ENCODE peak calls at places on chromosomes 2 and 18, in seven cellular contexts. One of them, this sample, is unnamed.

GRCh38 chr2:152861349-152861942 is 143.0 kb downstream of the ARL6IP6 start:
- DNase-seq in spleen: no peak
- DNase-seq in stimulated activated CD8-positive, alpha-beta memory T cell treated with anti-CD3 and anti-CD28 coated beads, Interleukin-7, amount 100 ng/mL, for 4 hours: no peak
- DNase-seq in Right ventricle myocardium superior: no peak
- DNase-seq in activated effector memory CD4-positive, alpha-beta T cell treated with anti-CD3 and anti-CD28 coated beads, Interleukin-2, amount 50 U/mL, for 16 hours: no peak
- DNase-seq in activated CD4-positive, CD25-positive, alpha-beta regulatory T cell: no peak
- DNase-seq in D341Med: peak; percentile 59
- DNase-seq in this sample: no peak

GRCh38 chr2:95319481-95320343 is 22.6 kb downstream of the KCNIP3 start:
- DNase-seq in spleen: no peak
- DNase-seq in stimulated activated CD8-positive, alpha-beta memory T cell treated with anti-CD3 and anti-CD28 coated beads, Interleukin-7, amount 100 ng/mL, for 4 hours: no peak
- DNase-seq in Right ventricle myocardium superior: no peak
- DNase-seq in activated effector memory CD4-positive, alpha-beta T cell treated with anti-CD3 and anti-CD28 coated beads, Interleukin-2, amount 50 U/mL, for 16 hours: no peak
- DNase-seq in activated CD4-positive, CD25-positive, alpha-beta regulatory T cell: no peak
- DNase-seq in D341Med: no peak
- DNase-seq in this sample: no peak

GRCh38 chr18:63378919-63379638 is 12.1 kb upstream of the KDSR start:
- DNase-seq in spleen: no peak
- DNase-seq in stimulated activated CD8-positive, alpha-beta memory T cell treated with anti-CD3 and anti-CD28 coated beads, Interleukin-7, amount 100 ng/mL, for 4 hours: no peak
- DNase-seq in Right ventricle myocardium superior: no peak
- DNase-seq in activated effector memory CD4-positive, alpha-beta T cell treated with anti-CD3 and anti-CD28 coated beads, Interleukin-2, amount 50 U/mL, for 16 hours: no peak
- DNase-seq in activated CD4-positive, CD25-positive, alpha-beta regulatory T cell: no peak
- DNase-seq in D341Med: no peak
- DNase-seq in this sample: no peak

GRCh38 chr2:96374211-96374951 is 38.8 kb downstream of the NCAPH start:
- DNase-seq in spleen: no peak
- DNase-seq in stimulated activated CD8-positive, alpha-beta memory T cell treated with anti-CD3 and anti-CD28 coated beads, Interleukin-7, amount 100 ng/mL, for 4 hours: no peak
- DNase-seq in Right ventricle myocardium superior: peak; percentile 65
- DNase-seq in activated effector memory CD4-positive, alpha-beta T cell treated with anti-CD3 and anti-CD28 coated beads, Interleukin-2, amount 50 U/mL, for 16 hours: no peak
- DNase-seq in activated CD4-positive, CD25-positive, alpha-beta regulatory T cell: no peak
- DNase-seq in D341Med: no peak
- DNase-seq in this sample: peak; percentile 80

GRCh38 chr2:132645943-132646804 is 23.8 kb downstream of the LYPD1 start:
- DNase-seq in spleen: peak; percentile 71
- DNase-seq in stimulated activated CD8-positive, alpha-beta memory T cell treated with anti-CD3 and anti-CD28 coated beads, Interleukin-7, amount 100 ng/mL, for 4 hours: no peak
- DNase-seq in Right ventricle myocardium superior: no peak
- DNase-seq in activated effector memory CD4-positive, alpha-beta T cell treated with anti-CD3 and anti-CD28 coated beads, Interleukin-2, amount 50 U/mL, for 16 hours: no peak
- DNase-seq in activated CD4-positive, CD25-positive, alpha-beta regulatory T cell: no peak
- DNase-seq in D341Med: no peak
- DNase-seq in this sample: no peak

GRCh38 chr2:181456660-181457120 is 496 bp upstream of the ITGA4 start:
- DNase-seq in spleen: peak; percentile 97
- DNase-seq in stimulated activated CD8-positive, alpha-beta memory T cell treated with anti-CD3 and anti-CD28 coated beads, Interleukin-7, amount 100 ng/mL, for 4 hours: peak; percentile 48
- DNase-seq in Right ventricle myocardium superior: peak; percentile 64
- DNase-seq in activated effector memory CD4-positive, alpha-beta T cell treated with anti-CD3 and anti-CD28 coated beads, Interleukin-2, amount 50 U/mL, for 16 hours: peak; percentile 84
- DNase-seq in activated CD4-positive, CD25-positive, alpha-beta regulatory T cell: peak; percentile 10
- DNase-seq in D341Med: no peak
- DNase-seq in this sample: no peak

GRCh38 chr2:96143848-96144480 is 1.3 kb downstream of the DUSP2 start:
- DNase-seq in spleen: peak; percentile 84
- DNase-seq in stimulated activated CD8-positive, alpha-beta memory T cell treated with anti-CD3 and anti-CD28 coated beads, Interleukin-7, amount 100 ng/mL, for 4 hours: no peak
- DNase-seq in Right ventricle myocardium superior: peak; percentile 31
- DNase-seq in activated effector memory CD4-positive, alpha-beta T cell treated with anti-CD3 and anti-CD28 coated beads, Interleukin-2, amount 50 U/mL, for 16 hours: peak; percentile 79
- DNase-seq in activated CD4-positive, CD25-positive, alpha-beta regulatory T cell: peak; percentile 40
- DNase-seq in D341Med: peak; percentile 64
- DNase-seq in this sample: no peak

GRCh38 chr18:74370163-74370562 is 54.5 kb downstream of the C18orf63 start:
- DNase-seq in spleen: no peak
- DNase-seq in stimulated activated CD8-positive, alpha-beta memory T cell treated with anti-CD3 and anti-CD28 coated beads, Interleukin-7, amount 100 ng/mL, for 4 hours: no peak
- DNase-seq in Right ventricle myocardium superior: no peak
- DNase-seq in activated effector memory CD4-positive, alpha-beta T cell treated with anti-CD3 and anti-CD28 coated beads, Interleukin-2, amount 50 U/mL, for 16 hours: no peak
- DNase-seq in activated CD4-positive, CD25-positive, alpha-beta regulatory T cell: no peak
- DNase-seq in D341Med: no peak
- DNase-seq in this sample: no peak

GRCh38 chr2:153519260-153519875 is 40.8 kb upstream of the RPRM start:
- DNase-seq in spleen: no peak
- DNase-seq in stimulated activated CD8-positive, alpha-beta memory T cell treated with anti-CD3 and anti-CD28 coated beads, Interleukin-7, amount 100 ng/mL, for 4 hours: no peak
- DNase-seq in Right ventricle myocardium superior: no peak
- DNase-seq in activated effector memory CD4-positive, alpha-beta T cell treated with anti-CD3 and anti-CD28 coated beads, Interleukin-2, amount 50 U/mL, for 16 hours: peak; percentile 82
- DNase-seq in activated CD4-positive, CD25-positive, alpha-beta regulatory T cell: peak; percentile 6
- DNase-seq in D341Med: peak; percentile 25
- DNase-seq in this sample: no peak

GRCh38 chr2:199704358-199705238 is 146.4 kb downstream of the FTCDNL1 start:
- DNase-seq in spleen: no peak
- DNase-seq in stimulated activated CD8-positive, alpha-beta memory T cell treated with anti-CD3 and anti-CD28 coated beads, Interleukin-7, amount 100 ng/mL, for 4 hours: no peak
- DNase-seq in Right ventricle myocardium superior: no peak
- DNase-seq in activated effector memory CD4-positive, alpha-beta T cell treated with anti-CD3 and anti-CD28 coated beads, Interleukin-2, amount 50 U/mL, for 16 hours: no peak
- DNase-seq in activated CD4-positive, CD25-positive, alpha-beta regulatory T cell: no peak
- DNase-seq in D341Med: peak; percentile 66
- DNase-seq in this sample: no peak

GRCh38 chr2:5981241-5982055 is 289.3 kb downstream of the SOX11 start:
- DNase-seq in spleen: no peak
- DNase-seq in stimulated activated CD8-positive, alpha-beta memory T cell treated with anti-CD3 and anti-CD28 coated beads, Interleukin-7, amount 100 ng/mL, for 4 hours: no peak
- DNase-seq in Right ventricle myocardium superior: no peak
- DNase-seq in activated effector memory CD4-positive, alpha-beta T cell treated with anti-CD3 and anti-CD28 coated beads, Interleukin-2, amount 50 U/mL, for 16 hours: no peak
- DNase-seq in activated CD4-positive, CD25-positive, alpha-beta regulatory T cell: no peak
- DNase-seq in D341Med: no peak
- DNase-seq in this sample: no peak

GRCh38 chr2:171813126-171813525 is 80.9 kb downstream of the SLC25A12 start:
- DNase-seq in spleen: no peak
- DNase-seq in stimulated activated CD8-positive, alpha-beta memory T cell treated with anti-CD3 and anti-CD28 coated beads, Interleukin-7, amount 100 ng/mL, for 4 hours: no peak
- DNase-seq in Right ventricle myocardium superior: no peak
- DNase-seq in activated effector memory CD4-positive, alpha-beta T cell treated with anti-CD3 and anti-CD28 coated beads, Interleukin-2, amount 50 U/mL, for 16 hours: no peak
- DNase-seq in activated CD4-positive, CD25-positive, alpha-beta regulatory T cell: no peak
- DNase-seq in D341Med: no peak
- DNase-seq in this sample: no peak

GRCh38 chr2:72211777-72212515 is 64.3 kb upstream of the CYP26B1 start:
- DNase-seq in spleen: no peak
- DNase-seq in stimulated activated CD8-positive, alpha-beta memory T cell treated with anti-CD3 and anti-CD28 coated beads, Interleukin-7, amount 100 ng/mL, for 4 hours: no peak
- DNase-seq in Right ventricle myocardium superior: no peak
- DNase-seq in activated effector memory CD4-positive, alpha-beta T cell treated with anti-CD3 and anti-CD28 coated beads, Interleukin-2, amount 50 U/mL, for 16 hours: no peak
- DNase-seq in activated CD4-positive, CD25-positive, alpha-beta regulatory T cell: no peak
- DNase-seq in D341Med: no peak
- DNase-seq in this sample: no peak

GRCh38 chr2:88967844-88968243 is 276.4 kb downstream of the RPIA start:
- DNase-seq in spleen: no peak
- DNase-seq in stimulated activated CD8-positive, alpha-beta memory T cell treated with anti-CD3 and anti-CD28 coated beads, Interleukin-7, amount 100 ng/mL, for 4 hours: no peak
- DNase-seq in Right ventricle myocardium superior: no peak
- DNase-seq in activated effector memory CD4-positive, alpha-beta T cell treated with anti-CD3 and anti-CD28 coated beads, Interleukin-2, amount 50 U/mL, for 16 hours: no peak
- DNase-seq in activated CD4-positive, CD25-positive, alpha-beta regulatory T cell: no peak
- DNase-seq in D341Med: no peak
- DNase-seq in this sample: no peak

GRCh38 chr2:127558911-127559310 is 23.4 kb downstream of the MYO7B start:
- DNase-seq in spleen: peak; percentile 28
- DNase-seq in stimulated activated CD8-positive, alpha-beta memory T cell treated with anti-CD3 and anti-CD28 coated beads, Interleukin-7, amount 100 ng/mL, for 4 hours: no peak
- DNase-seq in Right ventricle myocardium superior: no peak
- DNase-seq in activated effector memory CD4-positive, alpha-beta T cell treated with anti-CD3 and anti-CD28 coated beads, Interleukin-2, amount 50 U/mL, for 16 hours: peak; percentile 36
- DNase-seq in activated CD4-positive, CD25-positive, alpha-beta regulatory T cell: no peak
- DNase-seq in D341Med: no peak
- DNase-seq in this sample: no peak

GRCh38 chr2:128413718-128414341 is 95.2 kb upstream of the HS6ST1 start:
- DNase-seq in spleen: peak; percentile 20
- DNase-seq in stimulated activated CD8-positive, alpha-beta memory T cell treated with anti-CD3 and anti-CD28 coated beads, Interleukin-7, amount 100 ng/mL, for 4 hours: no peak
- DNase-seq in Right ventricle myocardium superior: no peak
- DNase-seq in activated effector memory CD4-positive, alpha-beta T cell treated with anti-CD3 and anti-CD28 coated beads, Interleukin-2, amount 50 U/mL, for 16 hours: peak; percentile 39
- DNase-seq in activated CD4-positive, CD25-positive, alpha-beta regulatory T cell: no peak
- DNase-seq in D341Med: peak; percentile 8
- DNase-seq in this sample: no peak

GRCh38 chr2:109480486-109481195 is 133.1 kb downstream of the SEPTIN10 start:
- DNase-seq in spleen: peak; percentile 47
- DNase-seq in stimulated activated CD8-positive, alpha-beta memory T cell treated with anti-CD3 and anti-CD28 coated beads, Interleukin-7, amount 100 ng/mL, for 4 hours: no peak
- DNase-seq in Right ventricle myocardium superior: peak; percentile 21
- DNase-seq in activated effector memory CD4-positive, alpha-beta T cell treated with anti-CD3 and anti-CD28 coated beads, Interleukin-2, amount 50 U/mL, for 16 hours: no peak
- DNase-seq in activated CD4-positive, CD25-positive, alpha-beta regulatory T cell: no peak
- DNase-seq in D341Med: no peak
- DNase-seq in this sample: no peak

GRCh38 chr2:120560330-120560729 is 175.3 kb upstream of the GLI2 start:
- DNase-seq in spleen: no peak
- DNase-seq in stimulated activated CD8-positive, alpha-beta memory T cell treated with anti-CD3 and anti-CD28 coated beads, Interleukin-7, amount 100 ng/mL, for 4 hours: no peak
- DNase-seq in Right ventricle myocardium superior: no peak
- DNase-seq in activated effector memory CD4-positive, alpha-beta T cell treated with anti-CD3 and anti-CD28 coated beads, Interleukin-2, amount 50 U/mL, for 16 hours: no peak
- DNase-seq in activated CD4-positive, CD25-positive, alpha-beta regulatory T cell: no peak
- DNase-seq in D341Med: no peak
- DNase-seq in this sample: no peak